ENCODE peak calls at places on chromosomes 16 and 17, in seven cellular contexts. G is body of pancreas, O is tibial artery, J is tibial nerve, Z is OCI-LY7, P is esophagus muscularis mucosa, Y is right cardiac atrium. H is an unnamed sample. For H3K9me3, the result is how much of the 10 kb centered on the place peaks cover.

GRCh38 chr16:88634141-88634993 is 4.0 kb upstream of the IL17C start:
- DNase-seq in G (no peak), O (no peak), J (no peak), Z (peak), P (no peak), Y (peak), H (no peak)

GRCh38 chr17:31740611-31741082 is 118.4 kb downstream of the COPRS start:
- DNase-seq in G (no peak), O (peak), J (no peak), Z (no peak), P (no peak), Y (peak), H (no peak)

GRCh38 chr16:77696149-77696548 is 26.2 kb upstream of the NUDT7 start:
- DNase-seq in G (no peak), O (no peak), J (no peak), Z (no peak), P (peak), Y (no peak), H (peak)

GRCh38 chr17:65674246-65675045 is 113.0 kb upstream of the AXIN2 start:
- DNase-seq in G (no peak), O (no peak), J (no peak), Z (no peak), P (no peak), Y (no peak), H (no peak)

GRCh38 chr17:7613769-7614421 is 802 bp downstream of the FXR2 start:
- DNase-seq in G (no peak), O (peak), J (no peak), Z (peak), P (no peak), Y (no peak), H (no peak)

GRCh38 chr16:69424935-69425784 is 741 bp downstream of the CYB5B start:
- DNase-seq in G (no peak), O (no peak), J (no peak), Z (peak), P (no peak), Y (no peak), H (no peak)

GRCh38 chr17:29292992-29293889 is 707 bp downstream of the NUFIP2 start:
- DNase-seq in G (peak), O (peak), J (peak), Z (peak), P (peak), Y (peak), H (peak)

GRCh38 chr16:63714876-63715275 is 1407.0 kb downstream of the CDH11 start:
- DNase-seq in G (no peak), O (no peak), J (no peak), Z (no peak), P (no peak), Y (no peak), H (no peak)

GRCh38 chr17:62948370-62948769 is 17.7 kb upstream of the TANC2 start:
- DNase-seq in G (no peak), O (no peak), J (no peak), Z (no peak), P (no peak), Y (no peak), H (no peak)

GRCh38 chr16:80319181-80319580 is 221.6 kb upstream of the DYNLRB2 start:
- DNase-seq in G (no peak), O (no peak), J (no peak), Z (no peak), P (no peak), Y (no peak), H (no peak)

GRCh38 chr17:81339180-81339501 is 44.0 kb upstream of the SLC38A10 start:
- DNase-seq in G (no peak), O (no peak), J (no peak), Z (no peak), P (no peak), Y (no peak), H (no peak)

GRCh38 chr16:11259655-11260595 is 3.9 kb upstream of the SOCS1 start:
- DNase-seq in G (no peak), O (no peak), J (no peak), Z (no peak), P (no peak), Y (no peak), H (no peak)

GRCh38 chr17:17790673-17791464 is 45.9 kb downstream of the SREBF1 start:
- DNase-seq in G (no peak), O (no peak), J (no peak), Z (no peak), P (no peak), Y (no peak), H (no peak)

GRCh38 chr17:73214008-73214407 is 21.2 kb downstream of the COG1 start:
- DNase-seq in G (no peak), O (no peak), J (no peak), Z (no peak), P (no peak), Y (no peak), H (no peak)

GRCh38 chr17:32794533-32795246 is 82.2 kb downstream of the MYO1D start:
- DNase-seq in G (peak), O (no peak), J (no peak), Z (no peak), P (no peak), Y (no peak), H (no peak)

GRCh38 chr17:28247671-28248556 is 71.1 kb upstream of the TMEM97 start:
- DNase-seq in G (no peak), O (no peak), J (no peak), Z (no peak), P (no peak), Y (no peak), H (peak)

GRCh38 chr17:50693041-50693682 is 14.6 kb downstream of the ANKRD40 start:
- DNase-seq in G (no peak), O (no peak), J (no peak), Z (no peak), P (no peak), Y (no peak), H (no peak)

GRCh38 chr17:12927541-12928425 is 90.0 kb downstream of the ELAC2 start:
- DNase-seq in G (no peak), O (no peak), J (no peak), Z (peak), P (peak), Y (peak), H (no peak)

DNA sequence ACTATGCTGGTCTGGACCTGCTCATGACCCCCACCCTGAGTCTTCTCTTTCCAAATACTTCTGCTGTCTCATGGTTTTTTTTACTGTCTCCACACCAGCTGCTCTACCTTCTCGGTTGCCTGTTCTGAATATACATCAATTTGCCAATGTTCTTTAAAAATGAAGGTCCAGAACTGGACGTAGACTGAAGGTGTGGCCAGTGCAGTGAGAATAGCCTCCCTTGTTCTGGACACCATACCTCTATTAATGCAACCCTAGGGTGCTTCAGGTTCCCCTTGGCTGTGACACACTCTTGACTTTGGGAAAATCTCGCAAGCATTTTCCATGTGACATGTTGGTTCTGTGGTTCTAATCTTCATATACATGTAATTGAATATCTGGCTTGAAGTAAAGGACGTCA is 15.3 kb upstream of the IL21R start:
- DNase-seq in G (no peak), O (no peak), J (no peak), Z (no peak), P (no peak), Y (no peak), H (no peak)
- H3K9me3 ChIP-seq in G (under half), O (under half), J (under half), Z (under half), P (under half), Y (under half), H (under half)

DNA sequence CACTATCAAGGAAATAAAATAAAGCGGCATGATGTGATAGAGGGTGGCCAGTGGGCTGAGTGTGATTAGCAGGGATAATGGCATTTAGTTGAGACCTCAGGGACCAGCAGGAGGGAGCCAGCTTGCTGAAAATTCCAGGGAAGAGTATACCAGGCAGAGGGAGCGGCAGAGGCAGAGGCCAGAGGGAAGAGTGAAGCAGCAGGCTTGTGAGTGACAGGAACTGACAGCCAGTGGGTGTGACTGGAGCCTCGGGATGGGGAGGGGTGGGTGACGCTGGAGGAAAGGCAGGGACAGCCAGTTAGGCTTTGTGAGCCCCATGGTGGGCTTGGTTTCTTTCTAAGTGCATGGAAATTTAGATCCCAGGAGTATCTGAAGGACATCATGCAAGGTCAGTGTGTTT is 209.7 kb upstream of the CACNG3 start:
- DNase-seq in G (no peak), O (no peak), J (no peak), Z (no peak), P (no peak), Y (no peak), H (peak)
- H3K27ac ChIP-seq in G (no peak), O (no peak), J (no peak), Z (no peak), P (no peak), Y (no peak), H (no peak)

GRCh38 chr17:74972107-74972972 is at the start of gene HID1:
- DNase-seq in G (peak), O (no peak), J (no peak), Z (peak), P (no peak), Y (peak), H (peak)

GRCh38 chr17:74972973-74973328 is 392 bp upstream of the HID1 start:
- DNase-seq in G (no peak), O (no peak), J (no peak), Z (no peak), P (no peak), Y (no peak), H (no peak)

GRCh38 chr17:74971842-74972106 is 785 bp downstream of the HID1 start:
- DNase-seq in G (no peak), O (no peak), J (no peak), Z (no peak), P (no peak), Y (no peak), H (no peak)

GRCh38 chr17:74970395-74970794 is 2.2 kb downstream of the HID1 start:
- DNase-seq in G (no peak), O (no peak), J (no peak), Z (no peak), P (no peak), Y (peak), H (no peak)

DNA sequence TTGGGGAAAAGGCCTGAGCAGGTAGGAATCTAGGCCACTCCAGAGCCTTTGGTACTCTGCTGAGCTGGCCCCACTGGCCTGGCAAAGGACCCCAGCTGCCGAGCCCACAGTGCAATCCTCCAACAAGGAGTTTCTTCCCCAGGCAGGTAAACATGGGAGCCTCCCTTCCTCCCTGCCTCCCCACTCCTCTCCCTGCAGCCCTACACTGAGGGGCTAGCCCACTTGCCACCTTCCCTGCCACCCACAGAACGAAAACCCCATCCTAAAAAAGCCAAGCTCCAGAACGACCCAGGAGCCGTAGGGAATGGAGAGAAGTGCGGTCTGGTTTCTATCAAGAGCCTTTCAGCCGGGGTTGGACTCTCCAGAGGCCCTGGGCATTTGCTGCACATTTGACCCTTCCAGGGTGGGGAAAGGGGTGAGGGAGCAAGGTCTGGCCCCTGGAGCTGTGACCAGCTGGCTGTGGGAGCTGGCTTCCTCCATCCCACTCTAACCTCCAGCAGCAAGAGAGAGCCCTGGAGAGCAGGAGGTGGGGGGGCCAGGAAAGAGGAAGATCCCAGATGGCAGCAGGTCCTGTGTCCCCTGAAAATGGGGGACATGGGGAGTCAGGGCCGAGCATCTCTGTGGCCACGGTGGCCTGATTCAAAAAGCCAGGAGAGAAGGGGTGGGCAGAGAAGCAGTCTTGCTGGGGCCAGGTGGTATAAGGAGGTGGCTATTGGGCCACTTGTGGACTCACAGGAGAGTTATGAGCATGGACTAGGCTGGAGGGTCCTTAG is 1.3 kb downstream of the HID1 start:
- DNase-seq in G (no peak), O (no peak), J (no peak), Z (no peak), P (no peak), Y (peak), H (no peak)
- H3K4me3 ChIP-seq in G (peak), O (peak), J (peak), Z (no peak), P (peak), Y (peak), H (no peak)

GRCh38 chr16:35687071-35687470 is 2227.7 kb downstream of the TP53TG3F start:
- DNase-seq in G (no peak), O (peak), J (no peak), Z (no peak), P (no peak), Y (no peak), H (no peak)
- H3K9me3 ChIP-seq in G (under half), O (under half), J (under half), Z (under half), P (under half), Y (under half), H (under half)

GRCh38 chr16:16188827-16189226 is 34.5 kb downstream of the ABCC6 start:
- DNase-seq in G (no peak), O (no peak), J (no peak), Z (no peak), P (no peak), Y (no peak), H (no peak)
- H3K27ac ChIP-seq in G (no peak), O (no peak), J (no peak), Z (no peak), P (no peak), Y (no peak), H (no peak)

GRCh38 chr16:1152651-1153259 is at the start of gene CACNA1H:
- DNase-seq in G (no peak), O (no peak), J (no peak), Z (no peak), P (no peak), Y (peak), H (peak)
- H3K4me3 ChIP-seq in G (no peak), O (peak), J (peak), Z (no peak), P (peak), Y (peak), H (peak)

DNA sequence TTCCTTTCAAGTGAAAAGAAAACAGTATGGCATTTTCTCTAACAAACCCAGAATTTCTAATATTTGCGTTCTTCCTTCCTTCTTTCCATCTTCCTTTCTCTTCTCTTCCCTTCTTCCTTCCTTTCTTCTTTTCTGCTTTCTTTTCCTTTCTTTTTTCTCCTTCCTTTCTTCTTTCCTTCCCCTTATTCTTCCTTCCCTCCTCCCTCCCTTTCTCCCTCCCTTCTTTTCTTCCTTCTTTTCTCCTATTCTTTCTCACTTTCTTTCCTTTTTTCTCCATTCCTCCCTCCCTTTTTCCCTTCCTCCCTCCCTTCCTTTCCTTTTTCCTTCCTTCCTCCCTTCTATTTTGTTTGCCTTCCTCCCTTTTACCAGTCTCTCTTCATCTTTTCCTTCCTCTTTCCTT is 194.8 kb downstream of the SHCBP1 start:
- DNase-seq in G (no peak), O (no peak), J (no peak), Z (no peak), P (no peak), Y (no peak), H (no peak)
- H3K9me3 ChIP-seq in G (under half), O (under half), J (under half), Z (under half), P (under half), Y (under half), H (under half)